ENCODE peak calls at places on chromosomes 3 and 15, in eight cellular contexts. N is COR-L47, Z is GM13976, W is B cell, J is SIG-M5, E is ACHN, P is G401, Q is PC-9. Y is an unnamed sample.

GRCh38 chr15:98855815-98856539 is 151.6 kb downstream of the PGPEP1L start:
- DNase-seq in N (no peak), Z (no peak), W (no peak), J (no peak), E (no peak), P (no peak), Q (no peak), Y (peak)

GRCh38 chr15:101111570-101112262 is 140.1 kb downstream of the CHSY1 start:
- DNase-seq in N (no peak), Z (no peak), W (no peak), J (no peak), E (no peak), P (no peak), Q (no peak), Y (no peak)

GRCh38 chr3:194330579-194330978 is 20.5 kb downstream of the CPN2 start:
- DNase-seq in N (no peak), Z (no peak), W (no peak), J (no peak), E (no peak), P (peak), Q (peak), Y (no peak)

GRCh38 chr3:129936757-129937156 is 37.8 kb upstream of the TRH start:
- DNase-seq in N (peak), Z (no peak), W (no peak), J (no peak), E (peak), P (peak), Q (peak), Y (peak)

GRCh38 chr3:41726891-41727290 is 235.0 kb downstream of the ULK4 start:
- DNase-seq in N (no peak), Z (no peak), W (no peak), J (no peak), E (no peak), P (no peak), Q (no peak), Y (no peak)

GRCh38 chr3:120348065-120348980 is 831 bp downstream of the LRRC58 start:
- DNase-seq in N (no peak), Z (peak), W (peak), J (no peak), E (no peak), P (peak), Q (no peak), Y (peak)

GRCh38 chr3:12395349-12396012 is 88.8 kb upstream of the TSEN2 start:
- DNase-seq in N (no peak), Z (peak), W (no peak), J (peak), E (no peak), P (no peak), Q (no peak), Y (no peak)

GRCh38 chr3:98972155-98972554 is 70.7 kb upstream of the DCBLD2 start:
- DNase-seq in N (no peak), Z (no peak), W (no peak), J (no peak), E (peak), P (no peak), Q (no peak), Y (no peak)

GRCh38 chr3:150460484-150460883 is 52.4 kb downstream of the TSC22D2 start:
- DNase-seq in N (no peak), Z (no peak), W (no peak), J (no peak), E (no peak), P (no peak), Q (no peak), Y (no peak)

GRCh38 chr15:60372756-60373155 is 25.0 kb downstream of the ANXA2 start:
- DNase-seq in N (no peak), Z (no peak), W (no peak), J (no peak), E (no peak), P (no peak), Q (no peak), Y (no peak)

GRCh38 chr3:112604536-112604935 is 36.4 kb downstream of the CCDC80 start:
- DNase-seq in N (no peak), Z (no peak), W (no peak), J (no peak), E (no peak), P (no peak), Q (peak), Y (no peak)

GRCh38 chr3:155978324-155978723 is 107.9 kb downstream of the GMPS start:
- DNase-seq in N (no peak), Z (no peak), W (no peak), J (no peak), E (no peak), P (no peak), Q (no peak), Y (no peak)

GRCh38 chr3:14177580-14178246 is 688 bp downstream of the XPC start:
- DNase-seq in N (no peak), Z (no peak), W (peak), J (no peak), E (no peak), P (peak), Q (no peak), Y (no peak)

GRCh38 chr3:17518189-17519059 is 224.0 kb downstream of the TBC1D5 start:
- DNase-seq in N (no peak), Z (no peak), W (no peak), J (no peak), E (no peak), P (peak), Q (no peak), Y (peak)

GRCh38 chr15:50774450-50774849 is 8.9 kb upstream of the SPPL2A start:
- DNase-seq in N (no peak), Z (no peak), W (no peak), J (no peak), E (no peak), P (no peak), Q (no peak), Y (no peak)

GRCh38 chr3:129975332-129976090 is 991 bp downstream of the TRH start:
- DNase-seq in N (peak), Z (peak), W (peak), J (no peak), E (no peak), P (no peak), Q (no peak), Y (no peak)

GRCh38 chr3:58617338-58617761 is 40.2 kb upstream of the FAM107A start:
- DNase-seq in N (no peak), Z (no peak), W (no peak), J (no peak), E (no peak), P (no peak), Q (no peak), Y (no peak)

GRCh38 chr15:58016776-58017175 is 48.7 kb downstream of the ALDH1A2 start:
- DNase-seq in N (no peak), Z (no peak), W (no peak), J (no peak), E (no peak), P (no peak), Q (no peak), Y (no peak)

GRCh38 chr15:29938701-29939340 is 116.6 kb upstream of the TJP1 start:
- DNase-seq in N (no peak), Z (no peak), W (no peak), J (no peak), E (no peak), P (no peak), Q (no peak), Y (no peak)

GRCh38 chr15:58440922-58441321 is 9.1 kb downstream of the LIPC start:
- DNase-seq in N (no peak), Z (no peak), W (no peak), J (no peak), E (peak), P (no peak), Q (peak), Y (no peak)

GRCh38 chr3:8621872-8622271 is 22.7 kb downstream of the SSUH2 start:
- DNase-seq in N (no peak), Z (no peak), W (no peak), J (no peak), E (no peak), P (no peak), Q (no peak), Y (no peak)

GRCh38 chr15:37045859-37046318 is 54.5 kb downstream of the MEIS2 start:
- DNase-seq in N (peak), Z (no peak), W (no peak), J (no peak), E (no peak), P (no peak), Q (no peak), Y (peak)

GRCh38 chr15:33693166-33693830 is 275.0 kb upstream of the CHRM5 start:
- DNase-seq in N (no peak), Z (no peak), W (no peak), J (no peak), E (no peak), P (no peak), Q (no peak), Y (no peak)

GRCh38 chr3:66153961-66154923 is 66.6 kb upstream of the SLC25A26 start:
- DNase-seq in N (no peak), Z (no peak), W (no peak), J (no peak), E (peak), P (peak), Q (no peak), Y (no peak)

GRCh38 chr15:74783808-74784175 is 1.9 kb downstream of the CSK start:
- DNase-seq in N (no peak), Z (no peak), W (no peak), J (no peak), E (no peak), P (no peak), Q (no peak), Y (no peak)

GRCh38 chr3:129022114-129022994 is 21.2 kb downstream of the EFCC1 start:
- DNase-seq in N (no peak), Z (no peak), W (no peak), J (no peak), E (no peak), P (no peak), Q (no peak), Y (no peak)

GRCh38 chr3:194136519-194137313 is 768 bp downstream of the HES1 start:
- DNase-seq in N (no peak), Z (no peak), W (peak), J (no peak), E (peak), P (no peak), Q (no peak), Y (no peak)

GRCh38 chr3:168021737-168022450 is 73.8 kb downstream of the GOLIM4 start:
- DNase-seq in N (no peak), Z (no peak), W (no peak), J (no peak), E (no peak), P (no peak), Q (no peak), Y (no peak)

GRCh38 chr3:194269610-194270145 is 81.5 kb downstream of the CPN2 start:
- DNase-seq in N (no peak), Z (peak), W (no peak), J (no peak), E (peak), P (peak), Q (peak), Y (no peak)

GRCh38 chr15:92082217-92082843 is 228.8 kb downstream of the SLCO3A1 start:
- DNase-seq in N (peak), Z (peak), W (no peak), J (no peak), E (peak), P (peak), Q (peak), Y (peak)

Y was measured in SHP77.